ENCODE peak calls at places on chromosomes 2 and 18, in eight cellular contexts. A is H54, N is glutamatergic neuron, B is NAMALWA, F is endothelial cell, P is cardiac muscle cell, R is RKO, X is hippocampal formation. Y is an unnamed sample.

GRCh38 chr2:120868366-120868765 is 132.7 kb downstream of the GLI2 start:
- DNase-seq in A (no peak), N (no peak), B (no peak), F (no peak), P (no peak), R (no peak), X (no peak), Y (no peak)

GRCh38 chr2:63378589-63378988 is 209.7 kb downstream of the WDPCP start:
- DNase-seq in A (no peak), N (no peak), B (no peak), F (no peak), P (no peak), R (no peak), X (no peak), Y (no peak)

GRCh38 chr2:197079832-197080555 is 153.5 kb upstream of the PGAP1 start:
- DNase-seq in A (no peak), N (peak), B (no peak), F (no peak), P (no peak), R (no peak), X (no peak), Y (no peak)

GRCh38 chr2:95530734-95531133 is 46.2 kb upstream of the TRIM43B start:
- DNase-seq in A (peak), N (no peak), B (no peak), F (no peak), P (no peak), R (peak), X (no peak), Y (no peak)

GRCh38 chr2:85181093-85181685 is 48.0 kb downstream of the TCF7L1 start:
- DNase-seq in A (no peak), N (no peak), B (no peak), F (peak), P (peak), R (no peak), X (no peak), Y (no peak)

GRCh38 chr2:176999331-176999730 is 213.3 kb upstream of the HNRNPA3 start:
- DNase-seq in A (no peak), N (no peak), B (no peak), F (no peak), P (no peak), R (no peak), X (no peak), Y (no peak)

GRCh38 chr18:68221116-68221724 is 493.7 kb downstream of the TMX3 start:
- DNase-seq in A (no peak), N (no peak), B (no peak), F (no peak), P (no peak), R (no peak), X (no peak), Y (no peak)

GRCh38 chr2:26537069-26537825 is 59.3 kb upstream of the OTOF start:
- DNase-seq in A (no peak), N (no peak), B (no peak), F (no peak), P (no peak), R (no peak), X (no peak), Y (no peak)

Y was measured in NCI-H1436 treated with DMSO at 0.1 percent for 48 hours.